ENCODE peak calls at places on chromosome 10, in nine cellular contexts. K, B, R, O, M, P, W, T and X are unnamed samples.

GRCh38 chr10:121956111-121957061 is 18.6 kb downstream of the NSMCE4A start:
- DNase-seq in K (no peak), B (no peak), R (no peak), O (no peak), M (no peak), P (no peak), W (no peak), T (no peak), X (no peak)

GRCh38 chr10:131141645-131142445 is 169.7 kb downstream of the TCERG1L start:
- DNase-seq in K (no peak), B (no peak), R (no peak), O (no peak), M (no peak), P (no peak), W (no peak), T (no peak), X (no peak)

GRCh38 chr10:49737474-49738201 is 24.5 kb downstream of the OGDHL start:
- DNase-seq in K (no peak), B (peak; percentile 9), R (no peak), O (no peak), M (no peak), P (no peak), W (no peak), T (no peak), X (no peak)

GRCh38 chr10:61752111-61753011 is 89.6 kb downstream of the CABCOCO1 start:
- DNase-seq in K (no peak), B (no peak), R (no peak), O (no peak), M (no peak), P (peak; percentile 12), W (no peak), T (no peak), X (peak; percentile 41)

GRCh38 chr10:89426230-89426868 is 12.0 kb downstream of the IFIT5 start:
- DNase-seq in K (no peak), B (no peak), R (no peak), O (peak; percentile 77), M (no peak), P (peak; percentile 28), W (no peak), T (no peak), X (peak; percentile 80)

GRCh38 chr10:96606216-96606615 is 19.4 kb upstream of the TM9SF3 start:
- DNase-seq in K (no peak), B (no peak), R (no peak), O (no peak), M (no peak), P (no peak), W (no peak), T (no peak), X (peak; percentile 17)

GRCh38 chr10:13686331-13686752 is 99.6 kb downstream of the PRPF18 start:
- DNase-seq in K (no peak), B (no peak), R (no peak), O (no peak), M (no peak), P (no peak), W (no peak), T (no peak), X (peak; percentile 59)

GRCh38 chr10:335151-335800 is 200.0 kb downstream of the ZMYND11 start:
- DNase-seq in K (no peak), B (no peak), R (no peak), O (no peak), M (no peak), P (no peak), W (no peak), T (no peak), X (no peak)

GRCh38 chr10:102744374-102745051 is 765 bp downstream of the WBP1L start:
- DNase-seq in K (no peak), B (no peak), R (peak; percentile 80), O (peak; percentile 31), M (no peak), P (no peak), W (peak; percentile 51), T (no peak), X (no peak)

GRCh38 chr10:101120884-101121660 is 10.0 kb upstream of the TLX1 start:
- DNase-seq in K (no peak), B (peak; percentile 71), R (no peak), O (no peak), M (no peak), P (peak; percentile 46), W (no peak), T (no peak), X (no peak)

GRCh38 chr10:73413108-73413527 is 740 bp downstream of the ANXA7 start:
- DNase-seq in K (no peak), B (peak; percentile 55), R (peak; percentile 73), O (peak; percentile 40), M (no peak), P (peak; percentile 65), W (no peak), T (peak; percentile 55), X (no peak)

DNA sequence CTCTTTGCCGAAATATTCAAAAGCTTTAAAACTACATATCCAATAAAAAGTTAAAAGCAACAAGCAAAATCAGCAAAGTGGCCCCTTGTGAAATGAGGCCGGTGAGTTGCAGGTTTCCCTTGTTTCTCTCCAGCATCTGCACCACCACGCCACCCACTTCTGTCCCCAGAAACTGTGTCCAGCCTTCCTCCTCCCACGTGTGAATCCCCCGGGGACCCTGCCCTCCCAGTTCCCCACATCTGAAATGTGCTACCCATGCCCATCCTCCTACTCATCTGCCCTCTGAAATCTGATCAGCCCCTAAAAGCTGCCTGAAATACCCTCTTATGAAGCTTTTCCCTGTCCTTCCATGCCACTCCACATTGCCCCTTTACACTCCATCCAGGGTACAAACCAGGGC is 3.8 kb downstream of the ALOX5 start:
- DNase-seq in K (no peak), B (no peak), R (no peak), O (no peak), M (no peak), P (no peak), W (no peak), T (no peak), X (no peak)
- H3K27me3 ChIP-seq in K (no peaks in the 10 kb centered on the region), B (peaks cover 19% of the 10 kb centered on the region), R (peaks cover 66% of the 10 kb centered on the region), O (peaks cover 28% of the 10 kb centered on the region), M (no peaks in the 10 kb centered on the region), P (no peaks in the 10 kb centered on the region), W (no peaks in the 10 kb centered on the region), T (no peaks in the 10 kb centered on the region), X (peaks cover 42% of the 10 kb centered on the region)

DNA sequence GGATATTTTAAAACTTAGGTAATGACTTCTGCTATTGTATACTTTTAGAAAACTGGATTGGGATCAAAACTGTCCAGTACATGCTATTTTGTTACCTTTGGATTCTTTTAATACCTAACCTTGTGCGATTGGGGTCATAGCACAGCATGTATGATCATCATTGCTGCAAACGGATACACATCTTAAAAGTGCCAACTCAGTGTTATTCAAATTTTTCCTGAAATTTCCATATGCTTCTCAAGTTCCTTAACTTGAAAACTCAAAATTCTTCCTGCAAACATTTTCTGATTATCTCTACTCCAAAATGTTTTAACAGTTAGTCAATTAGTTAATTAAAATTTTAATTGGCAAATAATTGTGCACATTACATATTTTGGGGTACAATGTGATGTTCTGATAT is 147.5 kb downstream of the PCDH15 start:
- DNase-seq in K (no peak), B (no peak), R (no peak), O (no peak), M (no peak), P (no peak), W (no peak), T (no peak), X (no peak)
- H3K4me1 ChIP-seq in K (no peaks in the 10 kb centered on the region), B (no peaks in the 10 kb centered on the region), R (no peaks in the 10 kb centered on the region), O (no peaks in the 10 kb centered on the region), M (no peaks in the 10 kb centered on the region), P (no peaks in the 10 kb centered on the region), W (no peaks in the 10 kb centered on the region), T (no peaks in the 10 kb centered on the region), X (no peaks in the 10 kb centered on the region)

DNA sequence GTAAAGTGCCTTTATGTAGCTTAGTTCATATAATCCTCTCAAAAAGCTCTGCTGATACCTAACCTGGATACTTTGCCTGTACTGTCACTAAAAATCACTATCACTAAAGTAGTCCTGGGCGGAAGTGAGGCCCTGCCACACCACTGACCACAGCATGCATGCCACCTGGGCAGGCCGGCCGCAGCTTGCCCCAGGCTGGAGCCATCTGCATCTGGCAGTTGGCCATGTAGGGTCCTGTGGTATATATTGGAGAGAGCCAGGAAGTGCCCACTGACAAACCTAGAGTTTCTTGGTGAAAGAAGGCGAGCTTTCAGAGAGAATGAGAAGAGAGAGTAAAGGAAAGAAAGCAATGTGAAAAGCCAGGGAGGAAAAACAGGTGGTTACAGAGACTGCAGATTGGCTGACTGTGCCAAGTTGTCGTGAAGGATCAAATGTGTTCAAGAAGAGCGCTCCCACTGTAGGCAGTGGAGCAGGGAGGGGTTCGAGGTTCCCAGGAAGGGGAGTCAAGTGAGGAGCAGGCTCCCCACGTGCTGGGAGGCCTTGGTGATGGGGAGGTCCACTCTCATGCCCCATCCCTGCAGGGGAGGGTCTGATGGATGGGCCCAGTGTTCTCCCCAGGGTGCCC is 13.6 kb downstream of the LOXL4 start:
- DNase-seq in K (no peak), B (no peak), R (no peak), O (no peak), M (no peak), P (no peak), W (no peak), T (no peak), X (no peak)
- H3K36me3 ChIP-seq in K (peaks cover 23% of the 10 kb centered on the region), B (no peaks in the 10 kb centered on the region), R (no peaks in the 10 kb centered on the region), O (no peaks in the 10 kb centered on the region), M (peaks cover 4% of the 10 kb centered on the region), P (no peaks in the 10 kb centered on the region), W (no peaks in the 10 kb centered on the region), T (peaks cover 4% of the 10 kb centered on the region), X (no peaks in the 10 kb centered on the region)

GRCh38 chr10:47303105-47303504 is 3.1 kb downstream of the GDF10 start:
- DNase-seq in K (no peak), B (no peak), R (no peak), O (no peak), M (no peak), P (no peak), W (no peak), T (no peak), X (no peak)

GRCh38 chr10:47307381-47307780 is 7.4 kb downstream of the GDF10 start:
- DNase-seq in K (no peak), B (no peak), R (no peak), O (no peak), M (no peak), P (no peak), W (no peak), T (no peak), X (no peak)

GRCh38 chr10:47306429-47307210 is 6.6 kb downstream of the GDF10 start:
- DNase-seq in K (no peak), B (no peak), R (no peak), O (no peak), M (no peak), P (no peak), W (no peak), T (no peak), X (no peak)

GRCh38 chr10:47303866-47304265 is 3.9 kb downstream of the GDF10 start:
- DNase-seq in K (no peak), B (no peak), R (no peak), O (no peak), M (no peak), P (no peak), W (no peak), T (no peak), X (no peak)

GRCh38 chr10:47305566-47305965 is 5.6 kb downstream of the GDF10 start:
- DNase-seq in K (no peak), B (no peak), R (no peak), O (no peak), M (no peak), P (no peak), W (no peak), T (no peak), X (no peak)
- H3K27me3 ChIP-seq in K (no peaks in the 10 kb centered on the region), B (peaks cover 10% of the 10 kb centered on the region), R (peaks cover 31% of the 10 kb centered on the region), O (peaks cover 18% of the 10 kb centered on the region), M (no peaks in the 10 kb centered on the region), P (no peaks in the 10 kb centered on the region), W (no peaks in the 10 kb centered on the region), T (no peaks in the 10 kb centered on the region), X (peaks cover 41% of the 10 kb centered on the region)

GRCh38 chr10:26449726-26450125 is 11.6 kb downstream of the APBB1IP start:
- DNase-seq in K (no peak), B (no peak), R (no peak), O (no peak), M (no peak), P (no peak), W (no peak), T (no peak), X (no peak)
- H3K4me1 ChIP-seq in K (no peaks in the 10 kb centered on the region), B (no peaks in the 10 kb centered on the region), R (no peaks in the 10 kb centered on the region), O (no peaks in the 10 kb centered on the region), M (peaks cover 52% of the 10 kb centered on the region), P (peaks cover 90% of the 10 kb centered on the region), W (no peaks in the 10 kb centered on the region), T (peaks cover 86% of the 10 kb centered on the region), X (no peaks in the 10 kb centered on the region)